ENCODE peak calls at places on chromosomes 7 and 10, in four cellular contexts. U is brain microvascular endothelial cell, H is WERI-Rb-1, D is foreskin keratinocyte. C is an unnamed sample.
A peak's percentile ranks its signal among the peaks of the same experiment; 100 is the strongest.

GRCh38 chr10:67790534-67791408 is 47.2 kb downstream of the DNAJC12 start:
- DNase-seq in U (peak; percentile 2), H (no peak), D (peak; percentile 60), C (no peak)

GRCh38 chr7:108252177-108252576 is 122.0 kb upstream of the LAMB4 start:
- DNase-seq in U (no peak), H (no peak), D (no peak), C (no peak)

GRCh38 chr7:117869374-117869773 is 3.9 kb downstream of the CTTNBP2 start:
- DNase-seq in U (no peak), H (no peak), D (no peak), C (no peak)

GRCh38 chr10:72309290-72310240 is 35.8 kb downstream of the DDIT4 start:
- DNase-seq in U (no peak), H (no peak), D (no peak), C (no peak)

GRCh38 chr7:120825152-120825551 is 32.8 kb downstream of the TSPAN12 start:
- DNase-seq in U (no peak), H (no peak), D (no peak), C (no peak)

GRCh38 chr7:66958708-66959350 is 36.6 kb downstream of the SBDS start:
- DNase-seq in U (no peak), H (no peak), D (no peak), C (no peak)

GRCh38 chr10:67978749-67979148 is 94.3 kb downstream of the SIRT1 start:
- DNase-seq in U (no peak), H (no peak), D (no peak), C (no peak)

GRCh38 chr7:106959753-106960152 is 84.8 kb upstream of the PRKAR2B start:
- DNase-seq in U (no peak), H (peak; percentile 22), D (no peak), C (no peak)

GRCh38 chr10:4131407-4132215 is 346.6 kb upstream of the KLF6 start:
- DNase-seq in U (peak; percentile 78), H (no peak), D (peak; percentile 87), C (peak; percentile 83)

GRCh38 chr10:34078798-34079470 is 736.2 kb downstream of the PARD3 start:
- DNase-seq in U (peak; percentile 35), H (no peak), D (no peak), C (no peak)

GRCh38 chr10:25849971-25850370 is 84.1 kb upstream of the MYO3A start:
- DNase-seq in U (no peak), H (no peak), D (no peak), C (no peak)

GRCh38 chr7:150831851-150832250 is 20.5 kb upstream of the AOC1 start:
- DNase-seq in U (no peak), H (no peak), D (no peak), C (no peak)

GRCh38 chr7:134071355-134072331 is 55.5 kb upstream of the LRGUK start:
- DNase-seq in U (no peak), H (no peak), D (no peak), C (no peak)

GRCh38 chr10:33143160-33143728 is 185.2 kb upstream of the ITGB1 start:
- DNase-seq in U (peak; percentile 75), H (no peak), D (peak; percentile 75), C (peak; percentile 53)

GRCh38 chr7:36303202-36304098 is 86.2 kb upstream of the ANLN start:
- DNase-seq in U (peak; percentile 85), H (no peak), D (peak; percentile 66), C (peak; percentile 98)

GRCh38 chr10:102631525-102632393 is 12.5 kb upstream of the TRIM8 start:
- DNase-seq in U (no peak), H (no peak), D (no peak), C (no peak)

DNA sequence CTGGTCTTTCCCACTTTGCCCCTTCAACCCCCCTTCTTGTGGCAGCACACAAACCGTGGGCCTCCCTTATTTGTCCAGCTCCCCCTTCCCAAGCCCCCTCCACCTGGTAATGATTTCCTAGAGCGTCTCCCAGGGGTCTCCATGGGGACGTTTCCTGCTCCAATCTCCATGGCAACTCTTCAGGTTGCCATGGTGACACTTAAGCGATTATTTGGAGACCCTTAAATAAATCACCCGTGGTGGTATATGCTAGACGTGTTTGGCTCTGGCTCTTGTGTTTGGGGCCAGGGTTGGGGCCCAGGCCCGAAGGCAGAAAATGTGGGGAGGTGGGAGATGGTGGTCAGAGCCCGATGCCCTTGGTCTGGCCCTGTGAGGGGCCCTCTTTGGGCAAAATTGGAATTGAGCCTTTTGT is 41.1 kb upstream of the DLG5 start:
- DNase-seq in U (no peak), H (no peak), D (no peak), C (no peak)
- H3K27ac ChIP-seq in U (no peak overlapping the region), H (no peak overlapping the region), D (no peak overlapping the region), C (no peak overlapping the region)

GRCh38 chr10:100569687-100570517 is 34.2 kb downstream of the HIF1AN start:
- DNase-seq in U (no peak), H (peak; percentile 61), D (no peak), C (no peak)
- H3K27ac ChIP-seq in U (no peak overlapping the region), H (no peak overlapping the region), D (no peak overlapping the region), C (no peak overlapping the region)

DNA sequence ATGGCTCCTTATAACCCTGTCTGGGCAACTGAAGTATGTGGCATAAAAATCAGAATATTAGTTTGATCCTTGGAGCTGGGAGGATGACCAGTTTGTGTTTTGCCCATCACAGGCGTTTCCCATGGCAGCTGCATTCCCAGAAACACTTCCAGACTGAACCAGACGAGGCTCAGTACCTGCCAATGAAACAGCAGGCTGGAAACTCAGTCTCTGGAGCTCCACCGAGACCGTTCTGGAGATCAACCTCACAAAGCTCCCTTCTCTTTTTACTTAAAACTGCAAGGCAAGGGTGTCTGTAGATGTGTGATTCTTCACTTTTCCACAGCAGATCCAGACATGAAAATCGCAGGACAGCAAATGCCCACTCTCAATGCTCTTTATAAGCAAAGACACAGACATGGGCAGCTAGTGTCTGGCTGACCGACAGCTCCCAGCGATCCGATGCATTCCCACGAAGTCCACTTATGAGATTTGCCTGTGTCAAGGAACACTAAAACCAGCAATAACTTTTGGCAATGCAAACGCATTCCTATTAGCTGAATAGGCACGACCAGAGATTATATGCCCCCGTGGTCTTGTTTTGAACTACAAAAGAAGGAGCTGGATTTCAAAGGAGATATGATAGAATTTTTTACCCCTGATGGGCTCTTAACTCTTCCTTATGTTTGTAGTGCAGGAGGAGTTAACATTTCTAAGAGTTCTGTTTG is 72.7 kb downstream of the ADAM12 start:
- DNase-seq in U (peak; percentile 86), H (no peak), D (no peak), C (no peak)
- H3K27ac ChIP-seq in U (peak overlapping the region; percentile 27), H (no peak overlapping the region), D (no peak overlapping the region), C (no peak overlapping the region)

GRCh38 chr7:2080069-2080405 is 152.7 kb downstream of the MAD1L1 start:
- DNase-seq in U (no peak), H (no peak), D (no peak), C (no peak)

GRCh38 chr7:2083362-2083761 is 149.4 kb downstream of the MAD1L1 start:
- DNase-seq in U (no peak), H (no peak), D (no peak), C (no peak)

GRCh38 chr7:2079332-2080068 is 153.2 kb downstream of the MAD1L1 start:
- DNase-seq in U (no peak), H (peak; percentile 81), D (no peak), C (no peak)

GRCh38 chr7:2082357-2083038 is 150.2 kb downstream of the MAD1L1 start:
- DNase-seq in U (peak; percentile 65), H (peak; percentile 71), D (no peak), C (no peak)

DNA sequence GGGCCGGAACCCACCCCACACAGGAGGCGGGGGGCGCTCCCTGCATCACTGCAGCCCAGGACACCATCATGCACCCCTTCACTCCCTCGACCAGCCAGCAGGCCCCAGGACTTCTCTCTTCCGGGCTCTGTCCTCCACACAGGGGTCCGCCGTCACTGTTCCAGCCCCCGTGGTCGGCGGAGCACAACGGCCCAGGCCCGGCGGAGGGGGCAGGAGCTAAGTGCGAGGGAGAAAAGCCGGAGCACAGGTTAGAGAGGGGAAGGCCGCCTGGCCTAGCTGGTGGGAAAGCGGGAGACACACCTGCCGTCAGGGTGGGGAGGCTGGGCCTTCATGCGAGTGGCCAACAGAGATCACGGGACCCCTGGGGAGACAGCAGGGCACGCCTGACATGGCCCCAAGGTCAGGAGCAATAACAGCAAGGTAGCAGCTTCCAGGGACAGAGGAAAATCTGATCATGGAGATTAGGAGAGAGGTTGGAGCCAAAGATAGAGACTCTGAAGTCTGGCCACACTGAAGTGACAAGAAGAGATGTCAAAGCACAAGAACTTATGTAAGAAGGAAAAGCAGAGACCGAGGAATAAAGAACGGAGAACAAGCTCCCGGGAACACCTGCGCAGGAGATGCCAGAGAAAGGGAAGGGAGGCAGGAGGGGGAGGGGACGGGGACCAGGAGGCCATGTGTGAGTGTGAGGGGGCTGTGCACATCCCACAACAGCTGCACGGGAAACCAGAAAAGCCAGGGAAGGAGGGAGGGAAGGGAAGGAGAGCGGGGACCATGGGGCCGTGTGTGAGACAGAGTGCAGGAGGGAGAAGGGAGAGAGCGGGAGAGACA is 151.0 kb downstream of the MAD1L1 start:
- DNase-seq in U (no peak), H (peak; percentile 75), D (no peak), C (no peak)
- H3K27ac ChIP-seq in U (peak overlapping the region; percentile 24), H (peak overlapping the region; percentile 89), D (no peak overlapping the region), C (no peak overlapping the region)

C was measured in SJSA1.